ENCODE peak calls at places on chromosomes 13 and 19, in six cellular contexts. One of them, this sample, is unnamed. For H3K79me1, the result is how much of the 10 kb centered on the place peaks cover.

GRCh38 chr13:36420437-36420891 is 11.8 kb upstream of the CCNA1 start:
- DNase-seq in neuronal stem cell: peak
- DNase-seq in mesenchymal stem cell: peak
- DNase-seq in mesendoderm: peak
- DNase-seq in IMR-90: peak
- DNase-seq in H1: no peak
- DNase-seq in this sample: peak

GRCh38 chr19:1387684-1388636 is 4.3 kb downstream of the NDUFS7 start:
- DNase-seq in H1: no peak
- DNase-seq in neuronal stem cell: no peak
- DNase-seq in mesendoderm: no peak
- DNase-seq in IMR-90: no peak
- DNase-seq in mesenchymal stem cell: no peak
- DNase-seq in this sample: no peak

GRCh38 chr13:40190656-40191100 is 475.8 kb downstream of the FOXO1 start:
- DNase-seq in mesenchymal stem cell: peak
- DNase-seq in neuronal stem cell: peak
- DNase-seq in IMR-90: peak
- DNase-seq in H1: no peak
- DNase-seq in mesendoderm: peak
- DNase-seq in this sample: no peak

GRCh38 chr19:6632002-6632621 is 37.8 kb downstream of the TNFSF14 start:
- DNase-seq in mesenchymal stem cell: peak
- DNase-seq in H1: no peak
- DNase-seq in IMR-90: peak
- DNase-seq in mesendoderm: peak
- DNase-seq in neuronal stem cell: peak
- DNase-seq in this sample: peak

GRCh38 chr19:51511353-51511752 is 9.8 kb upstream of the SIGLEC12 start:
- DNase-seq in H1: peak
- DNase-seq in mesendoderm: peak
- DNase-seq in mesenchymal stem cell: no peak
- DNase-seq in IMR-90: no peak
- DNase-seq in neuronal stem cell: no peak
- DNase-seq in this sample: no peak

GRCh38 chr19:5579697-5580096 is 11.9 kb upstream of the TINCR start:
- DNase-seq in neuronal stem cell: no peak
- DNase-seq in H1: no peak
- DNase-seq in IMR-90: no peak
- DNase-seq in mesenchymal stem cell: no peak
- DNase-seq in mesendoderm: no peak
- DNase-seq in this sample: no peak

GRCh38 chr13:85549819-85550218 is 249.4 kb downstream of the SLITRK6 start:
- DNase-seq in mesenchymal stem cell: no peak
- DNase-seq in mesendoderm: no peak
- DNase-seq in IMR-90: no peak
- DNase-seq in H1: no peak
- DNase-seq in neuronal stem cell: no peak
- DNase-seq in this sample: no peak

GRCh38 chr19:7743425-7743841 is 3.9 kb downstream of the CD209 start:
- DNase-seq in H1: no peak
- DNase-seq in IMR-90: no peak
- DNase-seq in mesenchymal stem cell: no peak
- DNase-seq in mesendoderm: no peak
- DNase-seq in neuronal stem cell: no peak
- DNase-seq in this sample: no peak

GRCh38 chr13:29484236-29484635 is 111.3 kb downstream of the SLC7A1 start:
- DNase-seq in mesenchymal stem cell: no peak
- DNase-seq in H1: no peak
- DNase-seq in neuronal stem cell: no peak
- DNase-seq in mesendoderm: peak
- DNase-seq in IMR-90: no peak
- DNase-seq in this sample: no peak

GRCh38 chr13:109745060-109745459 is 41.3 kb downstream of the IRS2 start:
- DNase-seq in mesenchymal stem cell: no peak
- DNase-seq in neuronal stem cell: no peak
- DNase-seq in H1: no peak
- DNase-seq in mesendoderm: no peak
- DNase-seq in IMR-90: no peak
- DNase-seq in this sample: no peak

GRCh38 chr13:89082623-89083022 is 1411.5 kb downstream of the SLITRK5 start:
- DNase-seq in neuronal stem cell: no peak
- DNase-seq in H1: no peak
- DNase-seq in mesenchymal stem cell: no peak
- DNase-seq in IMR-90: no peak
- DNase-seq in mesendoderm: no peak
- DNase-seq in this sample: no peak

GRCh38 chr19:9836021-9836420 is 903 bp downstream of the PIN1 start:
- DNase-seq in neuronal stem cell: no peak
- DNase-seq in mesendoderm: no peak
- DNase-seq in H1: no peak
- DNase-seq in IMR-90: peak
- DNase-seq in mesenchymal stem cell: peak
- DNase-seq in this sample: no peak

GRCh38 chr19:31377736-31378135 is 28.5 kb upstream of the TSHZ3 start:
- DNase-seq in IMR-90: no peak
- DNase-seq in mesendoderm: no peak
- DNase-seq in neuronal stem cell: no peak
- DNase-seq in H1: no peak
- DNase-seq in mesenchymal stem cell: no peak
- DNase-seq in this sample: no peak

GRCh38 chr13:48322294-48322693 is 18.7 kb downstream of the RB1 start:
- DNase-seq in mesendoderm: no peak
- DNase-seq in IMR-90: no peak
- DNase-seq in mesenchymal stem cell: no peak
- DNase-seq in neuronal stem cell: no peak
- DNase-seq in H1: no peak
- DNase-seq in this sample: no peak

GRCh38 chr19:10068205-10068604 is 17.9 kb upstream of the SHFL start:
- DNase-seq in IMR-90: no peak
- DNase-seq in mesendoderm: no peak
- DNase-seq in H1: no peak
- DNase-seq in neuronal stem cell: no peak
- DNase-seq in mesenchymal stem cell: no peak
- DNase-seq in this sample: no peak

GRCh38 chr13:39603424-39603947 is 493 bp upstream of the LHFPL6 start:
- DNase-seq in neuronal stem cell: no peak
- DNase-seq in mesendoderm: peak
- DNase-seq in H1: no peak
- DNase-seq in mesenchymal stem cell: peak
- DNase-seq in IMR-90: peak
- DNase-seq in this sample: peak

GRCh38 chr13:24280722-24281121 is 28.7 kb upstream of the C1QTNF9 start:
- DNase-seq in mesendoderm: no peak
- DNase-seq in H1: no peak
- DNase-seq in neuronal stem cell: no peak
- DNase-seq in IMR-90: peak
- DNase-seq in mesenchymal stem cell: no peak
- DNase-seq in this sample: no peak

GRCh38 chr13:44389003-44389666 is 15.5 kb downstream of the SERP2 start:
- DNase-seq in neuronal stem cell: no peak
- DNase-seq in IMR-90: no peak
- DNase-seq in mesenchymal stem cell: no peak
- DNase-seq in mesendoderm: peak
- DNase-seq in H1: no peak
- DNase-seq in this sample: no peak

GRCh38 chr13:84684804-84685203 is 802.5 kb upstream of the SLITRK1 start:
- DNase-seq in mesenchymal stem cell: no peak
- DNase-seq in H1: no peak
- DNase-seq in mesendoderm: no peak
- DNase-seq in IMR-90: peak
- DNase-seq in neuronal stem cell: no peak
- DNase-seq in this sample: no peak

GRCh38 chr13:73693215-73693614 is 441.0 kb downstream of the KLF12 start:
- DNase-seq in mesendoderm: no peak
- DNase-seq in mesenchymal stem cell: no peak
- DNase-seq in H1: no peak
- DNase-seq in IMR-90: no peak
- DNase-seq in neuronal stem cell: no peak
- DNase-seq in this sample: no peak

GRCh38 chr13:105202384-105202783 is 1333.1 kb downstream of the EFNB2 start:
- DNase-seq in H1: no peak
- DNase-seq in mesendoderm: peak
- DNase-seq in mesenchymal stem cell: peak
- DNase-seq in neuronal stem cell: peak
- DNase-seq in IMR-90: peak
- DNase-seq in this sample: no peak

GRCh38 chr13:114311908-114312307 is 2.4 kb upstream of the CHAMP1 start:
- DNase-seq in H1: no peak
- DNase-seq in mesenchymal stem cell: no peak
- DNase-seq in IMR-90: no peak
- DNase-seq in mesendoderm: no peak
- DNase-seq in neuronal stem cell: no peak
- DNase-seq in this sample: no peak

GRCh38 chr19:18899624-18900560 is 3.9 kb upstream of the CERS1 start:
- DNase-seq in neuronal stem cell: no peak
- DNase-seq in IMR-90: no peak
- DNase-seq in mesenchymal stem cell: no peak
- DNase-seq in mesendoderm: no peak
- DNase-seq in H1: no peak
- DNase-seq in this sample: peak

GRCh38 chr13:58298556-58299135 is 667.1 kb downstream of the PCDH17 start:
- DNase-seq in IMR-90: no peak
- DNase-seq in neuronal stem cell: no peak
- DNase-seq in mesendoderm: no peak
- DNase-seq in mesenchymal stem cell: no peak
- DNase-seq in H1: no peak
- DNase-seq in this sample: no peak

GRCh38 chr13:49099513-49099877 is 120.6 kb upstream of the MLNR start:
- DNase-seq in neuronal stem cell: no peak
- DNase-seq in mesendoderm: no peak
- DNase-seq in IMR-90: no peak
- DNase-seq in H1: no peak
- DNase-seq in mesenchymal stem cell: no peak
- DNase-seq in this sample: no peak

GRCh38 chr19:14203258-14203657 is 2.7 kb downstream of the ADGRL1 start:
- DNase-seq in neuronal stem cell: no peak
- DNase-seq in H1: no peak
- DNase-seq in IMR-90: no peak
- DNase-seq in mesendoderm: no peak
- DNase-seq in mesenchymal stem cell: no peak
- DNase-seq in this sample: no peak

GRCh38 chr19:9885077-9885552 is 50.0 kb downstream of the PIN1 start:
- DNase-seq in H1: no peak
- DNase-seq in neuronal stem cell: no peak
- DNase-seq in IMR-90: peak
- DNase-seq in mesenchymal stem cell: peak
- DNase-seq in mesendoderm: peak
- DNase-seq in this sample: no peak

GRCh38 chr13:73335226-73335625 is 276.4 kb downstream of the KLF5 start:
- DNase-seq in H1: no peak
- DNase-seq in mesenchymal stem cell: peak
- DNase-seq in mesendoderm: no peak
- DNase-seq in neuronal stem cell: no peak
- DNase-seq in IMR-90: peak
- DNase-seq in this sample: no peak

GRCh38 chr19:49554701-49555181 is 25.6 kb downstream of the NOSIP start:
- DNase-seq in IMR-90: no peak
- DNase-seq in mesendoderm: no peak
- DNase-seq in mesenchymal stem cell: no peak
- DNase-seq in H1: no peak
- DNase-seq in neuronal stem cell: no peak
- DNase-seq in this sample: no peak

GRCh38 chr19:18009412-18010066 is 1.6 kb downstream of the ARRDC2 start:
- DNase-seq in H1: no peak
- DNase-seq in mesenchymal stem cell: peak
- DNase-seq in IMR-90: peak
- DNase-seq in mesendoderm: no peak
- DNase-seq in neuronal stem cell: no peak
- DNase-seq in this sample: no peak

GRCh38 chr13:33606692-33607091 is 211.3 kb upstream of the RFC3 start:
- DNase-seq in IMR-90: no peak
- DNase-seq in H1: peak
- DNase-seq in mesendoderm: peak
- DNase-seq in mesenchymal stem cell: peak
- DNase-seq in neuronal stem cell: peak
- DNase-seq in this sample: peak

GRCh38 chr13:44854264-44855060 is 134.8 kb downstream of the NUFIP1 start:
- DNase-seq in H1: no peak
- DNase-seq in neuronal stem cell: no peak
- DNase-seq in IMR-90: peak
- DNase-seq in mesenchymal stem cell: no peak
- DNase-seq in mesendoderm: no peak
- DNase-seq in this sample: no peak

GRCh38 chr13:31768351-31768750 is 29.0 kb downstream of the RXFP2 start:
- DNase-seq in IMR-90: no peak
- DNase-seq in H1: no peak
- DNase-seq in mesendoderm: no peak
- DNase-seq in mesenchymal stem cell: no peak
- DNase-seq in neuronal stem cell: no peak
- DNase-seq in this sample: no peak
- H2BK15ac ChIP-seq in IMR-90: peak
- H2BK15ac ChIP-seq in H1: no peak
- H2BK15ac ChIP-seq in mesendoderm: no peak
- H2BK15ac ChIP-seq in mesenchymal stem cell: no peak
- H2BK15ac ChIP-seq in neuronal stem cell: no peak
- H2BK15ac ChIP-seq in this sample: no peak

DNA sequence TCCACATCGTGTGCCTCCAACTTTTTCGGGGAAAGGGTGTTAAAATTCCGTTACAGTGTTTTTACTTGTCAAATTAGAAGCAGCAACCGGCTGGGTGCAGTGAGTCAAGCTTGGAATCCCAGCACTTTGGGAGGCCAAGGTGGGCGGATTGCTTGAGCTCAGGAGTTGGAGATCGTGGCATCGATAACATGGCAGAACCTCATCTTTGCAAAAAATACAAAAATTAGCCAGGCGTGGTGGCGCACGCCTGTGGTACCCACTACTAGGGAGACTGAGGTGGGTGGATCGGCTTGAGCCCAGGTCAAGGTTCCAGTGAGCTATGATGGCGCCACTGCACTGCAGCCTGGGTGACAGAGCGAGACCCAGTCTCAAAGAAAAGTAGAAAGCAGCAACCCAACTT is 1.1 kb upstream of the SLC35E1 start:
- DNase-seq in IMR-90: no peak
- DNase-seq in H1: no peak
- DNase-seq in neuronal stem cell: no peak
- DNase-seq in mesenchymal stem cell: no peak
- DNase-seq in mesendoderm: no peak
- DNase-seq in this sample: no peak
- H3K9ac ChIP-seq in IMR-90: peak
- H3K9ac ChIP-seq in H1: no peak
- H3K9ac ChIP-seq in neuronal stem cell: no peak
- H3K9ac ChIP-seq in mesenchymal stem cell: peak
- H3K9ac ChIP-seq in mesendoderm: peak
- H3K9ac ChIP-seq in this sample: peak

GRCh38 chr19:2544576-2545415 is 68.9 kb downstream of the GADD45B start:
- DNase-seq in mesendoderm: no peak
- DNase-seq in H1: no peak
- DNase-seq in mesenchymal stem cell: no peak
- DNase-seq in neuronal stem cell: no peak
- DNase-seq in IMR-90: no peak
- DNase-seq in this sample: no peak
- H3K79me1 ChIP-seq in mesendoderm: under half
- H3K79me1 ChIP-seq in H1: under half
- H3K79me1 ChIP-seq in mesenchymal stem cell: under half
- H3K79me1 ChIP-seq in neuronal stem cell: under half
- H3K79me1 ChIP-seq in IMR-90: under half
- H3K79me1 ChIP-seq in this sample: under half

GRCh38 chr19:41238244-41238643 is 19.2 kb downstream of the AXL start:
- DNase-seq in H1: no peak
- DNase-seq in mesendoderm: no peak
- DNase-seq in mesenchymal stem cell: no peak
- DNase-seq in IMR-90: no peak
- DNase-seq in neuronal stem cell: no peak
- DNase-seq in this sample: no peak
- H2BK15ac ChIP-seq in H1: no peak
- H2BK15ac ChIP-seq in mesendoderm: no peak
- H2BK15ac ChIP-seq in mesenchymal stem cell: no peak
- H2BK15ac ChIP-seq in IMR-90: no peak
- H2BK15ac ChIP-seq in neuronal stem cell: no peak
- H2BK15ac ChIP-seq in this sample: no peak

This sample was measured in H9.